ENCODE peak calls at places on chromosomes 12 and 14, in five cellular contexts. One of them, this sample, is unnamed. For H3K4me1, the result is how much of the 10 kb centered on the place peaks cover.

GRCh38 chr14:64910847-64911495 is 3.3 kb upstream of the CHURC1 start:
- DNase-seq in neuronal stem cell: no peak
- DNase-seq in H1: no peak
- DNase-seq in trophoblast cell: peak
- DNase-seq in H9: no peak
- DNase-seq in this sample: peak

GRCh38 chr14:56271988-56272387 is 153.8 kb downstream of the PELI2 start:
- DNase-seq in neuronal stem cell: no peak
- DNase-seq in trophoblast cell: no peak
- DNase-seq in H1: no peak
- DNase-seq in H9: no peak
- DNase-seq in this sample: no peak

GRCh38 chr12:54378791-54379400 is 5.6 kb downstream of the ZNF385A start:
- DNase-seq in H1: no peak
- DNase-seq in trophoblast cell: peak
- DNase-seq in neuronal stem cell: no peak
- DNase-seq in H9: peak
- DNase-seq in this sample: peak

GRCh38 chr12:46300906-46301305 is 32.1 kb upstream of the SLC38A1 start:
- DNase-seq in trophoblast cell: no peak
- DNase-seq in H1: no peak
- DNase-seq in neuronal stem cell: no peak
- DNase-seq in H9: no peak
- DNase-seq in this sample: no peak

GRCh38 chr12:60920841-60921495 is 1325.1 kb downstream of the SLC16A7 start:
- DNase-seq in trophoblast cell: no peak
- DNase-seq in H1: no peak
- DNase-seq in neuronal stem cell: no peak
- DNase-seq in H9: no peak
- DNase-seq in this sample: peak

GRCh38 chr12:39905152-39905551 is 200.7 kb downstream of the SLC2A13 start:
- DNase-seq in neuronal stem cell: no peak
- DNase-seq in H9: no peak
- DNase-seq in trophoblast cell: no peak
- DNase-seq in H1: no peak
- DNase-seq in this sample: no peak

GRCh38 chr14:50594577-50595316 is 34.8 kb downstream of the ATL1 start:
- DNase-seq in neuronal stem cell: no peak
- DNase-seq in H9: no peak
- DNase-seq in H1: no peak
- DNase-seq in trophoblast cell: no peak
- DNase-seq in this sample: no peak

GRCh38 chr12:48999371-49000131 is at the start of gene DDN:
- DNase-seq in H9: peak
- DNase-seq in neuronal stem cell: no peak
- DNase-seq in trophoblast cell: peak
- DNase-seq in H1: no peak
- DNase-seq in this sample: peak

GRCh38 chr14:88129306-88130056 is 124.5 kb downstream of the GPR65 start:
- DNase-seq in H9: no peak
- DNase-seq in H1: no peak
- DNase-seq in neuronal stem cell: no peak
- DNase-seq in trophoblast cell: peak
- DNase-seq in this sample: peak

GRCh38 chr12:106118-106561 is 39.6 kb downstream of the IQSEC3 start:
- DNase-seq in neuronal stem cell: no peak
- DNase-seq in H1: no peak
- DNase-seq in trophoblast cell: peak
- DNase-seq in H9: peak
- DNase-seq in this sample: peak

GRCh38 chr12:46342562-46343033 is 30.0 kb downstream of the SLC38A2 start:
- DNase-seq in H1: no peak
- DNase-seq in trophoblast cell: peak
- DNase-seq in H9: peak
- DNase-seq in neuronal stem cell: no peak
- DNase-seq in this sample: peak

GRCh38 chr12:88172844-88173407 is 30.8 kb downstream of the TMTC3 start:
- DNase-seq in H1: no peak
- DNase-seq in H9: no peak
- DNase-seq in neuronal stem cell: no peak
- DNase-seq in trophoblast cell: no peak
- DNase-seq in this sample: no peak

GRCh38 chr12:106428379-106428778 is 70.8 kb downstream of the POLR3B start:
- DNase-seq in neuronal stem cell: no peak
- DNase-seq in H9: no peak
- DNase-seq in H1: no peak
- DNase-seq in trophoblast cell: no peak
- DNase-seq in this sample: no peak

GRCh38 chr14:96269359-96269710 is 13.3 kb downstream of the BDKRB1 start:
- DNase-seq in trophoblast cell: no peak
- DNase-seq in H9: peak
- DNase-seq in neuronal stem cell: no peak
- DNase-seq in H1: no peak
- DNase-seq in this sample: no peak

GRCh38 chr12:51938744-51939143 is 12.8 kb upstream of the ACVR1B start:
- DNase-seq in neuronal stem cell: no peak
- DNase-seq in trophoblast cell: no peak
- DNase-seq in H9: no peak
- DNase-seq in H1: no peak
- DNase-seq in this sample: no peak

GRCh38 chr14:24179961-24180726 is 8.3 kb downstream of the REC8 start:
- DNase-seq in trophoblast cell: no peak
- DNase-seq in H1: no peak
- DNase-seq in neuronal stem cell: no peak
- DNase-seq in H9: no peak
- DNase-seq in this sample: peak

GRCh38 chr12:110733089-110733715 is 9.5 kb downstream of the PPP1CC start:
- DNase-seq in neuronal stem cell: no peak
- DNase-seq in H9: no peak
- DNase-seq in H1: no peak
- DNase-seq in trophoblast cell: no peak
- DNase-seq in this sample: no peak

GRCh38 chr14:68376067-68376810 is 416.6 kb downstream of the ZFP36L1 start:
- DNase-seq in H9: no peak
- DNase-seq in H1: no peak
- DNase-seq in neuronal stem cell: no peak
- DNase-seq in trophoblast cell: no peak
- DNase-seq in this sample: no peak

GRCh38 chr12:103799504-103800251 is 41.4 kb downstream of the NT5DC3 start:
- DNase-seq in H1: no peak
- DNase-seq in trophoblast cell: peak
- DNase-seq in neuronal stem cell: no peak
- DNase-seq in H9: no peak
- DNase-seq in this sample: peak

GRCh38 chr12:58412466-58412865 is 471.1 kb downstream of the ATP23 start:
- DNase-seq in H9: no peak
- DNase-seq in trophoblast cell: peak
- DNase-seq in H1: no peak
- DNase-seq in neuronal stem cell: no peak
- DNase-seq in this sample: peak

GRCh38 chr12:58415716-58416115 is 474.3 kb downstream of the ATP23 start:
- DNase-seq in trophoblast cell: no peak
- DNase-seq in neuronal stem cell: peak
- DNase-seq in H1: no peak
- DNase-seq in H9: no peak
- DNase-seq in this sample: no peak

GRCh38 chr12:58416211-58416610 is 474.8 kb downstream of the ATP23 start:
- DNase-seq in H1: no peak
- DNase-seq in trophoblast cell: no peak
- DNase-seq in H9: no peak
- DNase-seq in neuronal stem cell: no peak
- DNase-seq in this sample: peak

GRCh38 chr12:58413794-58414193 is 472.4 kb downstream of the ATP23 start:
- DNase-seq in trophoblast cell: peak
- DNase-seq in neuronal stem cell: no peak
- DNase-seq in H1: no peak
- DNase-seq in H9: no peak
- DNase-seq in this sample: peak

GRCh38 chr12:58414398-58414871 is 473.1 kb downstream of the ATP23 start:
- DNase-seq in neuronal stem cell: no peak
- DNase-seq in H1: no peak
- DNase-seq in H9: no peak
- DNase-seq in trophoblast cell: no peak
- DNase-seq in this sample: peak
- H2BK120ac ChIP-seq in neuronal stem cell: no peak
- H2BK120ac ChIP-seq in H1: no peak
- H2BK120ac ChIP-seq in H9: no peak
- H2BK120ac ChIP-seq in trophoblast cell: no peak
- H2BK120ac ChIP-seq in this sample: no peak

GRCh38 chr14:103164786-103165185 is 41.5 kb downstream of the TNFAIP2 start:
- DNase-seq in trophoblast cell: no peak
- DNase-seq in neuronal stem cell: no peak
- DNase-seq in H9: no peak
- DNase-seq in H1: no peak
- DNase-seq in this sample: no peak

GRCh38 chr14:103164006-103164405 is 40.7 kb downstream of the TNFAIP2 start:
- DNase-seq in trophoblast cell: no peak
- DNase-seq in H1: no peak
- DNase-seq in neuronal stem cell: no peak
- DNase-seq in H9: no peak
- DNase-seq in this sample: no peak

GRCh38 chr14:103172921-103173320 is 49.7 kb downstream of the TNFAIP2 start:
- DNase-seq in H9: no peak
- DNase-seq in trophoblast cell: peak
- DNase-seq in H1: no peak
- DNase-seq in neuronal stem cell: no peak
- DNase-seq in this sample: no peak

GRCh38 chr14:103165323-103165722 is 42.1 kb downstream of the TNFAIP2 start:
- DNase-seq in trophoblast cell: no peak
- DNase-seq in neuronal stem cell: no peak
- DNase-seq in H1: no peak
- DNase-seq in H9: no peak
- DNase-seq in this sample: no peak

GRCh38 chr14:103169954-103170353 is 46.7 kb downstream of the TNFAIP2 start:
- DNase-seq in H1: no peak
- DNase-seq in neuronal stem cell: no peak
- DNase-seq in H9: no peak
- DNase-seq in trophoblast cell: peak
- DNase-seq in this sample: no peak
- H3K4me1 ChIP-seq in H1: under half
- H3K4me1 ChIP-seq in neuronal stem cell: under half
- H3K4me1 ChIP-seq in H9: under half
- H3K4me1 ChIP-seq in trophoblast cell: under half
- H3K4me1 ChIP-seq in this sample: under half

GRCh38 chr12:85623726-85624125 is 212.5 kb downstream of the RASSF9 start:
- DNase-seq in neuronal stem cell: no peak
- DNase-seq in trophoblast cell: no peak
- DNase-seq in H9: no peak
- DNase-seq in H1: no peak
- DNase-seq in this sample: no peak
- H2BK12ac ChIP-seq in neuronal stem cell: no peak
- H2BK12ac ChIP-seq in trophoblast cell: no peak
- H2BK12ac ChIP-seq in H9: no peak
- H2BK12ac ChIP-seq in H1: no peak
- H2BK12ac ChIP-seq in this sample: no peak

DNA sequence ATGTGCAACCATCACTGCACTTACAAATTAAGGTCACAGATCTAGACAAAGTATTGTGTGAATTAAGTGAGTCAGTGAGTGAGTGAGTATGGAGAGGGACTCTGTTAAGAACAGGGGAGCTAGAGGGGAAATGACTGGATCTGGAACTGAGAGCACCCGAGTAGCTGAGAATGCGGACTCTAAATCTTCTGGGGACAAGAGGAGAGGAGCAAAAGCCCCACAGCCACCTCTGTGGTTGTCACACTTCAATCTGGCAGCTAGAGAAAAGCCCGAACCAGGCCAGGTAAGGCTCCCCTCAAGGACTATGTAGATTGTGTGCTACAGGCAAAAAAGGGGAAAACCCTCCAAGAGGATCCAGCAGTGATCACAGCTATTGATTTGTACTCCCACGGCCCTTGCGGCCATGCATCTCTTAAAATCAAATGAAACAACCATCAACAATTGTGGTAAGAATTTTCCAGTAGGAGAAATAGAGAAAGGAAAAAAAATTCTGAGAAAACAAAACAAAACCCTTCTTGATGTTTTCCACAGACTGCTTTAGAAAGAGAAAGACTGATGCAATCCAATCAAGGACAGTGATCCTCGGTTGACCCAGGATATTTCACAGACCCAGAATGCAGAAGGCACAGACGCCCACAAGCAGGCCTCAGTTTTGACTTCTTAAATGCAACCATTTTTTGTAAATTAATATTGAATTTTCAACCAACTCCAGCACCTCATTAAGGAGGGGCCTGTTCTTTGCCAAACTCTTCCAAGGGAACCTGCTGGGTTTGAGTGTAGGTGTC is 109.6 kb downstream of the SLC38A6 start:
- DNase-seq in H9: no peak
- DNase-seq in neuronal stem cell: no peak
- DNase-seq in trophoblast cell: no peak
- DNase-seq in H1: no peak
- DNase-seq in this sample: peak
- H2BK120ac ChIP-seq in H9: no peak
- H2BK120ac ChIP-seq in neuronal stem cell: no peak
- H2BK120ac ChIP-seq in trophoblast cell: no peak
- H2BK120ac ChIP-seq in H1: no peak
- H2BK120ac ChIP-seq in this sample: no peak

DNA sequence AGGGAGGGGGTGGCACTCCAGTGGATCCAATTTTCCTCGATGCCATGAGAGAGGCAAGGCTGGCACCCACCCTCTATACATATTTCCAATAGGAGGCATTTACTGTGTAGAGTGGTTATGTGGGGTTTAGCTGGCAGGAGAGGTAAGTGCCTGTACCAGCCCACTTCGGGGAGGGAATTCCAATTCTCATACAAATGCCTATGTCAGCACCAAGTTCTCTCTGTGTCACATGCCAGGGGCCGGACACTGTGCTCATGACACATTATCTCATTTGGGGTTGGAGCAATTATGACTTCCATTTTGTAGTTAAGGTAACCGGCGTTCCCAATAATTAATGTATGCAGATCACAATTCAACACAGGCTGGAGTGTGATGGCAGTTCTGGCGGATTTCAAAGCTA is 284.3 kb downstream of the KSR2 start:
- DNase-seq in neuronal stem cell: no peak
- DNase-seq in trophoblast cell: no peak
- DNase-seq in H1: no peak
- DNase-seq in H9: no peak
- DNase-seq in this sample: peak
- H3K4me1 ChIP-seq in neuronal stem cell: under half
- H3K4me1 ChIP-seq in trophoblast cell: under half
- H3K4me1 ChIP-seq in H1: under half
- H3K4me1 ChIP-seq in H9: under half
- H3K4me1 ChIP-seq in this sample: under half

DNA sequence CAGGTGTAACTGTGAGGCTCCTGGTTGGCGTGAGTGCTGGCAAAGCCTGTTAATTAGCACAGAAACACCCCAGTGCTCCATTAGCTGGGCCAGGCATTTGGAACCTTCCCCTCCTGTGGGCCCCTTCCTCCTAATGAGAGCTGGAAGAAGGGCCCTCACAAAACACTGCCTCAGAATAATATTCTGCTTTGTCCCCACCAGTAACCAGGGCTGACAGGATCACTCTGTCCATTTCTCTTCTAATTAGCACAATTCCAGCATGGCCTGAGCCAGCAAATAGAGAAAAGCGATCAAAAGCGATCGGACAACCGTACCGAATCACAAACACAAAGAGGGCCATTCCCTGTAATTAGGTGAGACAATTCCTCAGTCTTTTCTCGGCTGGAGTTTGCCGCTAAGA is 35.7 kb upstream of the VSX2 start:
- DNase-seq in H9: no peak
- DNase-seq in neuronal stem cell: peak
- DNase-seq in H1: no peak
- DNase-seq in trophoblast cell: no peak
- DNase-seq in this sample: no peak
- H2BK12ac ChIP-seq in H9: no peak
- H2BK12ac ChIP-seq in neuronal stem cell: no peak
- H2BK12ac ChIP-seq in H1: no peak
- H2BK12ac ChIP-seq in trophoblast cell: no peak
- H2BK12ac ChIP-seq in this sample: no peak

GRCh38 chr12:124722871-124723270 is 140.8 kb downstream of the SCARB1 start:
- DNase-seq in neuronal stem cell: no peak
- DNase-seq in trophoblast cell: no peak
- DNase-seq in H1: no peak
- DNase-seq in H9: no peak
- DNase-seq in this sample: no peak
- H2BK120ac ChIP-seq in neuronal stem cell: no peak
- H2BK120ac ChIP-seq in trophoblast cell: no peak
- H2BK120ac ChIP-seq in H1: no peak
- H2BK120ac ChIP-seq in H9: no peak
- H2BK120ac ChIP-seq in this sample: no peak